ENCODE peak calls at places on chromosome 2, in ten cellular contexts. X is A673; V is HFF-Myc; T is fibroblast of the aortic adventitia; R is CD8-positive, alpha-beta T cell; D is GM10248; M is upper lobe of left lung; I is psoas muscle; C is heart right ventricle; W is astrocyte of the spinal cord. H is an unnamed sample.

GRCh38 chr2:181077128-181077709 is 96.8 kb downstream of the UBE2E3 start:
- DNase-seq in X (peak; percentile 72), V (no peak), T (peak; percentile 72), R (no peak), D (peak; percentile 35), M (no peak), I (no peak), C (no peak), W (peak; percentile 61), H (no peak)

GRCh38 chr2:96729748-96730147 is 10.1 kb downstream of the LMAN2L start:
- DNase-seq in X (no peak), V (no peak), T (peak; percentile 24), R (no peak), D (no peak), M (no peak), I (no peak), C (no peak), W (no peak), H (no peak)

GRCh38 chr2:109447251-109447661 is 166.5 kb downstream of the SEPTIN10 start:
- DNase-seq in X (peak; percentile 86), V (peak; percentile 88), T (peak; percentile 71), R (no peak), D (no peak), M (no peak), I (no peak), C (no peak), W (peak; percentile 98), H (no peak)

GRCh38 chr2:43224131-43224570 is 2.3 kb downstream of the ZFP36L2 start:
- DNase-seq in X (peak; percentile 78), V (no peak), T (peak; percentile 75), R (peak; percentile 62), D (peak; percentile 57), M (peak; percentile 64), I (peak; percentile 74), C (peak; percentile 74), W (peak; percentile 80), H (peak; percentile 88)

GRCh38 chr2:149743842-149744468 is 156.4 kb upstream of the MMADHC start:
- DNase-seq in X (peak; percentile 54), V (peak; percentile 95), T (peak; percentile 90), R (no peak), D (no peak), M (no peak), I (no peak), C (no peak), W (peak; percentile 89), H (no peak)

GRCh38 chr2:102206666-102207341 is 20.0 kb downstream of the IL1RL2 start:
- DNase-seq in X (no peak), V (no peak), T (no peak), R (no peak), D (no peak), M (peak; percentile 52), I (no peak), C (no peak), W (no peak), H (no peak)

GRCh38 chr2:84964406-84965191 is 6.4 kb upstream of the KCMF1 start:
- DNase-seq in X (no peak), V (no peak), T (no peak), R (no peak), D (no peak), M (no peak), I (no peak), C (no peak), W (no peak), H (no peak)

GRCh38 chr2:181813963-181814565 is 77.5 kb upstream of the ITPRID2 start:
- DNase-seq in X (peak; percentile 39), V (peak; percentile 40), T (peak; percentile 40), R (no peak), D (no peak), M (no peak), I (no peak), C (no peak), W (peak; percentile 75), H (no peak)

GRCh38 chr2:181846840-181847554 is 44.5 kb upstream of the ITPRID2 start:
- DNase-seq in X (no peak), V (no peak), T (no peak), R (no peak), D (no peak), M (no peak), I (no peak), C (no peak), W (no peak), H (no peak)

GRCh38 chr2:85838641-85839040 is 50.1 kb downstream of the ST3GAL5 start:
- DNase-seq in X (no peak), V (no peak), T (no peak), R (no peak), D (no peak), M (no peak), I (no peak), C (no peak), W (no peak), H (no peak)

GRCh38 chr2:129205766-129206165 is 773.7 kb upstream of the RAB6C start:
- DNase-seq in X (no peak), V (no peak), T (no peak), R (no peak), D (no peak), M (no peak), I (no peak), C (no peak), W (no peak), H (no peak)

GRCh38 chr2:208207769-208208168 is 17.9 kb upstream of the C2orf80 start:
- DNase-seq in X (no peak), V (no peak), T (no peak), R (no peak), D (no peak), M (no peak), I (no peak), C (no peak), W (no peak), H (no peak)

GRCh38 chr2:67251741-67252140 is 145.4 kb upstream of the ETAA1 start:
- DNase-seq in X (no peak), V (no peak), T (no peak), R (no peak), D (no peak), M (no peak), I (no peak), C (no peak), W (no peak), H (no peak)

GRCh38 chr2:241202268-241202585 is 13.8 kb downstream of the ANO7 start:
- DNase-seq in X (no peak), V (no peak), T (no peak), R (no peak), D (no peak), M (no peak), I (peak; percentile 5), C (no peak), W (no peak), H (no peak)

DNA sequence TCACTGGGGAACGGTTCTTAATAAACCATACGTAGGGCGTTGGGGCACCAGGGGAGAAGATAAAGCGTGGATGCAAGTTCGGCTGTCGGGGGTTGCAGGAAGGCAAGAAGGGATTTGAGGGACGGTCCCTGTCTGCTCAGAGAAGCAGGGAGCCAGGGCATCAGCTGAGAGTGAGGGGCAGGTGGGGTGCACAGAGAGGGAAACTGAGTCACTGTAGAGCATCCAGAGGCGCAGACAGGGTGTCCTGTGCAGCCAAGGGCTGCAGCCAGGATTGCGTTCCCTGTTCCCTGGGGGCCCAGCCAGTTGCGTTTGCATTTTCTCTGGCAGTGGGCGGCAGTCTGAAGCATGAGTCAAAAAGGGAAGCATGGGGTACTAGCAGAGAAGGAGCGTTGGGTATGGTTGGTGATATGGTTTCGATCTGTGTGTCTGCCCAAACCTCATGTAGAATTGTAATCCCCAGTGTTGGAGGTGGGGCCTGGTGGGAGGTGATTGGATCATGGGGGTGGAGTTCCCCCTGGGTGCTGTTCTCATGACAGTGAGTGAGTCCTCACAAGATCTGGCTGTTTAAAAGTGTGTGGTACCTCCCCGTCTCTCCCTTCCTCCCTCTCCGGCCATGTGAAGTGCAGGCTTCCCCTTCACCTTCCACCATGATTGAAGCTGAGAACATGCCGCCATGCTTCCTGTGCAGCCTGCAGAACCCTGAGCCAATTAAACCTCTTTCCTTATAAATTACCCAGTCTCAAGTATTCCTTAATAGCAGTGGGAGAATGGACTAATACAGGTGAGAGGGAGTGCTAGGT is 202.8 kb downstream of the NDUFA10 start:
- DNase-seq in X (no peak), V (no peak), T (no peak), R (no peak), D (no peak), M (no peak), I (no peak), C (no peak), W (no peak), H (no peak)
- TF ChIP-seq CTCF in X (no peak), V (no peak), T (no peak), R (no peak), D (no peak), M (no peak), I (no peak), C (no peak), W (no peak), H (no peak)

DNA sequence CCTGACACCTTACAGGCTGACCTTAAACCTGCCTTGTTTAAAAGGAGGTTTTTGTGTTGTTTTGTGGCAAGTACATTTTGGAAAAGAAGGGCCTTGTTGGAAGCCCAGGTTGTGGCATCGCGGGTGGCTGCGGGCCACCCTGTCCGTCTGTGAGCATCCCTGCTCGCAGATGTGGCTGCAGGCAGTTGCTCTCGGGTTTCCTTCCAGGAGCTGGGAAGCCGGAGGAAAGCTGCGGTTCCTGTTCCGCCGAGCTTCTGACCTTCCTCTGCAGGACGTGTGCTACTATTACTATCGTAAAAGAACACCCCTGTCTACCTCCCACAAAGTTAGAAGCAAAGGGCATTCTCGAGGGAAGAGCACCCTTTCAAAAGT is 759 bp downstream of the MFF start:
- DNase-seq in X (peak; percentile 28), V (peak; percentile 6), T (peak; percentile 55), R (no peak), D (peak; percentile 15), M (peak; percentile 44), I (no peak), C (peak; percentile 30), W (peak; percentile 57), H (no peak)
- TF ChIP-seq CTCF in X (no peak), V (peak; percentile 4), T (no peak), R (no peak), D (no peak), M (no peak), I (no peak), C (no peak), W (no peak), H (peak; percentile 40)

DNA sequence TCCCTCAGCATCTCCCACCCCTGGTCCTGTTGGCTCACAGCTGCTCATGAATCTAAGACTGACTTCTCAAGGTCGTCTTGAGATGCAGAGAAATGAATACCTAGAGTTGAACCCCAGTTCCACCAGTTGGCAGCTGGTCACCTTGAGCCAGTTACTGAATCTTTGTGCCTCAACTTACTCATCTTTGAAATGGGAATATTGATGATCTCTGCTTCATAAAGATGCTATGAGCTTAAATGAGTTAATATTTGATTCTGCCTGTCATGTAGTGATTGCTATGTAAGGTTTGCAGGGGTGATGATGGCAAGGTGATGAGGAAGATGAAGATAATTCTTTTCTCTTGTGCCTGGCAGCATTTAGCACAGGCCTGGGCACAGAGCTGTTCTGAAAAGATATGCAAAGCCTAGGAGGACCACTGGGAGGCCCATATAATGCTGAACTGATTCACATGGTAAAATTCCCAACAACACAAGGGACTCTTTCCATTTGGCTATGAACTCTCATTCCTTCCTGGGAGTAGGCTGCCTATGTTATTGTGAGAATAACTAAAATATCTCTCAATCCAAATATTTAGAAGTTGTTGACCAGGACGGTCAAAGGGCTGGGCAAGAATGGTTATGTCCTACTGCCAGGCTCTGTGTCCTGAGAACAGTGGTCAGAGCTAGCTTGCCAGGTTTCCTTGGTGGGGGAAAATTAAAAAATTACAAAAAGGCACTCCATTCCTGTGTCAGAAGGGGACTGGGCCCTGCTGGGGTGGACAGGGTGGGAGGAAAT is 70.9 kb downstream of the APOB start:
- DNase-seq in X (no peak), V (no peak), T (no peak), R (no peak), D (no peak), M (no peak), I (no peak), C (no peak), W (no peak), H (no peak)
- TF ChIP-seq CTCF in X (no peak), V (no peak), T (no peak), R (no peak), D (no peak), M (no peak), I (no peak), C (no peak), W (no peak), H (no peak)

GRCh38 chr2:220674033-220674432 is 898.1 kb downstream of the EPHA4 start:
- DNase-seq in X (no peak), V (no peak), T (no peak), R (no peak), D (peak; percentile 26), M (no peak), I (no peak), C (no peak), W (no peak), H (no peak)
- TF ChIP-seq CTCF in X (no peak), V (no peak), T (no peak), R (no peak), D (no peak), M (no peak), I (no peak), C (no peak), W (no peak), H (peak; percentile 52)

H was measured in chondrocyte.